ENCODE peak calls at places on chromosome 21, in seven cellular contexts. O, L, W, C, J, U and K are unnamed samples.

GRCh38 chr21:39384674-39385298 is 35.9 kb upstream of the HMGN1 start:
- DNase-seq in O (no peak), L (peak), W (no peak), C (no peak), J (peak), U (peak), K (no peak)

GRCh38 chr21:28342229-28342810 is 650.4 kb downstream of the LTN1 start:
- DNase-seq in O (no peak), L (no peak), W (no peak), C (no peak), J (no peak), U (no peak), K (no peak)

GRCh38 chr21:26169061-26169610 is 1.4 kb downstream of the APP start:
- DNase-seq in O (peak), L (peak), W (peak), C (peak), J (peak), U (peak), K (peak)

GRCh38 chr21:14382486-14382834 is 486 bp downstream of the HSPA13 start:
- DNase-seq in O (no peak), L (peak), W (no peak), C (no peak), J (peak), U (no peak), K (no peak)

GRCh38 chr21:30354308-30355005 is 6.1 kb upstream of the KRTAP23-1 start:
- DNase-seq in O (no peak), L (no peak), W (no peak), C (no peak), J (no peak), U (no peak), K (no peak)

GRCh38 chr21:41439245-41439644 is 13.2 kb downstream of the MX1 start:
- DNase-seq in O (no peak), L (no peak), W (no peak), C (no peak), J (no peak), U (no peak), K (no peak)

GRCh38 chr21:14523234-14523633 is 22.9 kb downstream of the SAMSN1 start:
- DNase-seq in O (no peak), L (no peak), W (no peak), C (no peak), J (no peak), U (no peak), K (no peak)

GRCh38 chr21:38487906-38488639 is 10.2 kb downstream of the ERG start:
- DNase-seq in O (no peak), L (peak), W (no peak), C (no peak), J (no peak), U (no peak), K (no peak)

GRCh38 chr21:27320868-27321267 is 354.0 kb upstream of the ADAMTS5 start:
- DNase-seq in O (no peak), L (no peak), W (no peak), C (no peak), J (no peak), U (no peak), K (no peak)

GRCh38 chr21:15732290-15732995 is 2.7 kb downstream of the USP25 start:
- DNase-seq in O (no peak), L (peak), W (no peak), C (no peak), J (peak), U (peak), K (no peak)

GRCh38 chr21:16241500-16241963 is 511.8 kb downstream of the USP25 start:
- DNase-seq in O (no peak), L (no peak), W (peak), C (peak), J (no peak), U (no peak), K (no peak)

GRCh38 chr21:16634522-16634914 is 878.3 kb upstream of the CXADR start:
- DNase-seq in O (no peak), L (no peak), W (peak), C (peak), J (peak), U (no peak), K (no peak)

GRCh38 chr21:26490771-26491170 is 82.3 kb downstream of the CYYR1 start:
- DNase-seq in O (no peak), L (peak), W (no peak), C (no peak), J (no peak), U (no peak), K (no peak)

GRCh38 chr21:14488805-14489204 is 57.3 kb downstream of the SAMSN1 start:
- DNase-seq in O (no peak), L (no peak), W (no peak), C (no peak), J (no peak), U (no peak), K (no peak)

GRCh38 chr21:44771896-44772525 is 29.6 kb downstream of the UBE2G2 start:
- DNase-seq in O (no peak), L (no peak), W (no peak), C (peak), J (no peak), U (no peak), K (no peak)
- H3K27ac ChIP-seq in O (no peak), L (no peak), W (no peak), C (no peak), J (no peak), U (no peak), K (no peak)

DNA sequence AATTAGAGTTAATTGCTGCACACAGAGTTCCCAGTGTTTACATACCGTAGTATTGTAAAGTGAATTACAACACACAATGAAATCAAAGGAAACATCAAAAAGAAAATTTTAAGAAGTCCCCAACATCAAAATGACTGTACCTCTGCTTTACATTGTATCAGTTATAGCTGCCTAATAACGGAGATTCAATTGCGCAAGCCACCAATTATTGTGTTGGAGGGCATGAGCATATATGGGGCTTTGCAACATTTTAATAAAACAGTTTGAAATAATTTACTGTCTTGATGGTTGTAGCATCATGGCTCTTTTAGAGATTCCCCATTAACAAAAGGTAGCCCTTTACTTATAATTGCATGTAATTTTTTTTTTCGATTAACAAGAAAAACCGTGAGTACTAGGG is 55.8 kb upstream of the BTG3 start:
- DNase-seq in O (no peak), L (no peak), W (no peak), C (no peak), J (no peak), U (no peak), K (no peak)
- H3K9ac ChIP-seq in O (no peak), L (no peak), W (no peak), C (no peak), J (no peak), U (no peak), K (no peak)

GRCh38 chr21:43361127-43361492 is 65.8 kb downstream of the SIK1 start:
- DNase-seq in O (no peak), L (no peak), W (peak), C (no peak), J (peak), U (peak), K (no peak)
- H3K27ac ChIP-seq in O (no peak), L (no peak), W (peak), C (no peak), J (peak), U (peak), K (peak)

GRCh38 chr21:43369124-43369523 is 57.8 kb downstream of the SIK1 start:
- DNase-seq in O (no peak), L (peak), W (no peak), C (no peak), J (no peak), U (peak), K (no peak)
- H3K9ac ChIP-seq in O (no peak), L (no peak), W (no peak), C (no peak), J (no peak), U (no peak), K (no peak)

DNA sequence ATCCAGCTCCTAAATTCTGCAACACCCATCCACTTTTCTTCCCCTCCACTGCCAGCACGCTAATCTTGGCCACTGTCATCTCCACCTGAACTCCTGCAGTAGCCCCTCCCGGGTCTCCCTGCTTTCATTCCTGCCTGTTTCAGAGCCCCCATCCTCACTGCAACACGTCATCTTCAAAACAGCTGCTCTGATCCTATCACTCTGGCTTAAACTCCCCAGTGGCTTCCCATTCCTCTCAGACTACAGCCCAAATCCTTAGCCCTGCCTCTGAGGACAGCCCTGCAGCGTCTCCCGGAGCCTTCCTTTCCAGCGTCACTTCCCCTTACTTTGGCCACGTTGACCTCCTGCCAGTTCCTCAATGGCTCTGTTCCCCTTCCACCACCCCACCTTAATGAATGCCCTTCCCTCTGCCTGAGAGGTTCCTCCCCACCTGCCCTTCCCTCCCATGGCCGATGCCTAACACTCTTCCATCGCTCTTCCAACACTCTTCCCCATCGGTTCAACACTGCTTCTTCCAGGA is 22.9 kb upstream of the IFNAR2 start:
- DNase-seq in O (no peak), L (no peak), W (no peak), C (no peak), J (no peak), U (no peak), K (no peak)
- H3K27ac ChIP-seq in O (no peak), L (no peak), W (no peak), C (no peak), J (no peak), U (no peak), K (no peak)

GRCh38 chr21:45433911-45434644 is 29.1 kb downstream of the COL18A1 start:
- DNase-seq in O (no peak), L (no peak), W (no peak), C (no peak), J (no peak), U (no peak), K (peak)
- H3K9ac ChIP-seq in O (no peak), L (no peak), W (no peak), C (no peak), J (no peak), U (no peak), K (no peak)

DNA sequence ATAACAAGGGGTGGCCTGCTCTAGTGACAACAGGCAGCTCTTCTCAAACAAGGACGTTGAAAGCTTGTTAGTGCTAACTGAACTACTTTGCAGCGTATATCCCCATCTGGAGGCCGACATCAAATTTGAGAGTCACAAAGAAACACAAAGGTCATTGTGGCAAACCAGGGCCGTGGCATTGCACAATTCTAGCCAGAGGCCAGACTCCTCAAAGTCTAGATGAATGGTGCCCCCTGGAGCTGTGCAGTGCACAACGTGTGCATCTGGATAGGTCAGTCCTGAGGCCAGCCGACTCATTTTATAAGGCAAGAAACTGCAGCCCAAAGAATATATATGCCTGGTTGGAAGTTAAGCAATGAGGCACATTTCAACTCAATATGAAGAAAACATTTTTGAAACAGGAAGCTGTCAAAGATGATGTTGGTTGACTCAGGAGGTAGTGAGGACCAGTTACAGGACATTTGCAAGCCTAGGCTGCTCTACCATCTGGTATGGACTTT is 459.3 kb upstream of the RUNX1 start:
- DNase-seq in O (peak), L (peak), W (peak), C (peak), J (peak), U (peak), K (peak)
- H3K27ac ChIP-seq in O (no peak), L (peak), W (no peak), C (no peak), J (no peak), U (no peak), K (no peak)

GRCh38 chr21:37408464-37409193 is 42.1 kb downstream of the DYRK1A start:
- DNase-seq in O (no peak), L (no peak), W (no peak), C (no peak), J (no peak), U (no peak), K (no peak)
- H3K9ac ChIP-seq in O (no peak), L (no peak), W (no peak), C (no peak), J (no peak), U (no peak), K (no peak)